ENCODE peak calls at places on chromosome 21, in five cellular contexts. I is IMR-90, A is upper lobe of left lung, Z is right lobe of liver, J is body of pancreas. Y is an unnamed sample.

GRCh38 chr21:40546657-40547056 is 300.3 kb downstream of the DSCAM start:
- ATAC-seq in I (no peak), A (no peak), Z (no peak), J (no peak), Y (no peak)

GRCh38 chr21:18951291-18952038 is 547.9 kb upstream of the TMPRSS15 start:
- ATAC-seq in I (no peak), A (no peak), Z (peak), J (peak), Y (no peak)

GRCh38 chr21:31162827-31163226 is 124.6 kb upstream of the KRTAP19-8 start:
- ATAC-seq in I (peak), A (no peak), Z (no peak), J (no peak), Y (no peak)

GRCh38 chr21:41901099-41901498 is 22.0 kb upstream of the PRDM15 start:
- ATAC-seq in I (no peak), A (no peak), Z (no peak), J (peak), Y (peak)

GRCh38 chr21:45471229-45472052 is 66.5 kb downstream of the COL18A1 start:
- ATAC-seq in I (peak), A (no peak), Z (peak), J (peak), Y (peak)

GRCh38 chr21:18801468-18801867 is 397.9 kb upstream of the TMPRSS15 start:
- ATAC-seq in I (no peak), A (no peak), Z (no peak), J (no peak), Y (no peak)

GRCh38 chr21:30676737-30677136 is 34.1 kb downstream of the KRTAP20-3 start:
- ATAC-seq in I (no peak), A (no peak), Z (no peak), J (no peak), Y (no peak)

GRCh38 chr21:29637126-29637525 is 302.7 kb downstream of the GRIK1 start:
- ATAC-seq in I (no peak), A (no peak), Z (no peak), J (no peak), Y (no peak)

GRCh38 chr21:14084701-14085100 is 126.1 kb downstream of the LIPI start:
- ATAC-seq in I (no peak), A (no peak), Z (no peak), J (no peak), Y (no peak)

GRCh38 chr21:45584786-45585185 is 42.5 kb upstream of the SLC19A1 start:
- ATAC-seq in I (no peak), A (no peak), Z (no peak), J (no peak), Y (no peak)

GRCh38 chr21:45060089-45060488 is 14.3 kb upstream of the ADARB1 start:
- ATAC-seq in I (no peak), A (no peak), Z (no peak), J (no peak), Y (no peak)

GRCh38 chr21:45152265-45152746 is 77.9 kb downstream of the ADARB1 start:
- ATAC-seq in I (no peak), A (peak), Z (peak), J (no peak), Y (no peak)

GRCh38 chr21:37198989-37199924 is 67.9 kb downstream of the VPS26C start:
- ATAC-seq in I (peak), A (no peak), Z (no peak), J (peak), Y (no peak)
- TF ChIP-seq POLR2A in I (no peak), A (no peak), Z (no peak), J (no peak), Y (no peak)

GRCh38 chr21:32411366-32412161 is 942 bp upstream of the EVA1C start:
- ATAC-seq in I (peak), A (peak), Z (peak), J (peak), Y (peak)
- TF ChIP-seq POLR2A in I (peak), A (peak), Z (peak), J (peak), Y (peak)

GRCh38 chr21:38498057-38498833 is at the start of gene ERG:
- ATAC-seq in I (no peak), A (peak), Z (peak), J (no peak), Y (peak)
- TF ChIP-seq POLR2A in I (no peak), A (no peak), Z (no peak), J (no peak), Y (no peak)

GRCh38 chr21:33760641-33761103 is 118.4 kb downstream of the ITSN1 start:
- ATAC-seq in I (peak), A (no peak), Z (no peak), J (no peak), Y (peak)

GRCh38 chr21:33763573-33763881 is 121.2 kb downstream of the ITSN1 start:
- ATAC-seq in I (no peak), A (no peak), Z (peak), J (no peak), Y (no peak)

GRCh38 chr21:33762798-33763572 is 120.7 kb downstream of the ITSN1 start:
- ATAC-seq in I (no peak), A (no peak), Z (peak), J (no peak), Y (no peak)

GRCh38 chr21:33767236-33767635 is 124.9 kb downstream of the ITSN1 start:
- ATAC-seq in I (peak), A (no peak), Z (no peak), J (no peak), Y (no peak)

GRCh38 chr21:33761104-33762036 is 119.1 kb downstream of the ITSN1 start:
- ATAC-seq in I (peak), A (peak), Z (peak), J (peak), Y (peak)
- TF ChIP-seq POLR2A in I (no peak), A (no peak), Z (no peak), J (no peak), Y (no peak)

GRCh38 chr21:34668803-34669148 is at the start of gene CLIC6:
- ATAC-seq in I (no peak), A (no peak), Z (peak), J (no peak), Y (peak)

GRCh38 chr21:34670962-34671348 is 2.2 kb downstream of the CLIC6 start:
- ATAC-seq in I (no peak), A (no peak), Z (no peak), J (no peak), Y (no peak)

GRCh38 chr21:34671891-34672290 is 3.1 kb downstream of the CLIC6 start:
- ATAC-seq in I (no peak), A (no peak), Z (no peak), J (no peak), Y (no peak)

GRCh38 chr21:34669149-34669879 is 520 bp downstream of the CLIC6 start:
- ATAC-seq in I (peak), A (peak), Z (peak), J (peak), Y (peak)

GRCh38 chr21:34670220-34670961 is 1.6 kb downstream of the CLIC6 start:
- ATAC-seq in I (peak), A (peak), Z (peak), J (peak), Y (no peak)
- TF ChIP-seq POLR2A in I (no peak), A (no peak), Z (no peak), J (no peak), Y (no peak)

DNA sequence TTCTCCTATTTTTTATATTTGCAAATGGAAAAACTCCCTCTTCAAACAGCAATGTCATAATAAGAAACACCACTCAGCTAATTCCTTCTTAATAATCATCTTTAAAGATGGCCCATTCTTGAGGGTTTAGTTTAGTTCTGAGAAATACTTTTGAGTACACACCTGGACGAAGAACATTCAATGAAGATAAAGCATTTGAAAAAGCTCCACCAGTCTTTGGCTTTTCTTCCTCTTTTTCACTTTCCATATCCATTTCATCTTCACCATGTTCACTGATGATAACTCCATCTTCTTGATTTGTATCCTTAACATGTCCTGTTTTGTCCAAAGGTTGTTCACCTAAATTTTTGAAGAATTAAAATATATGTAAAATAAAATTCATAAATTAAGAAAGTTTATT is 7.4 kb downstream of the PAXBP1 start:
- ATAC-seq in I (no peak), A (no peak), Z (no peak), J (no peak), Y (no peak)
- TF ChIP-seq POLR2A in I (no peak), A (no peak), Z (no peak), J (no peak), Y (no peak)